ENCODE peak calls at places on chromosomes 3 and 15, in six cellular contexts. N, R, Z, F, W and B are unnamed samples.

GRCh38 chr3:108822167-108822897 is at the start of gene TRAT1:
- DNase-seq in F (no peak), N (no peak), Z (no peak), R (no peak), W (no peak), B (no peak)

GRCh38 chr3:49929333-49930240 is at the start of gene MON1A:
- DNase-seq in R (peak), N (peak), Z (peak), W (peak), F (peak), B (peak)

GRCh38 chr3:143119009-143119914 is at the start of gene CHST2:
- DNase-seq in Z (no peak), R (peak), W (peak), N (peak), F (peak), B (peak)

GRCh38 chr3:20511863-20512262 is 325.9 kb upstream of the SGO1 start:
- DNase-seq in N (no peak), W (no peak), Z (no peak), R (peak), F (peak), B (no peak)

GRCh38 chr3:140440446-140440845 is 237.4 kb upstream of the TRIM42 start:
- DNase-seq in N (no peak), R (no peak), F (no peak), Z (no peak), W (no peak), B (no peak)

GRCh38 chr15:96893159-96893906 is 562.8 kb downstream of the NR2F2 start:
- DNase-seq in Z (no peak), R (no peak), W (no peak), F (peak), N (no peak), B (no peak)

GRCh38 chr3:108017587-108017986 is 73.2 kb downstream of the CD47 start:
- DNase-seq in Z (no peak), N (no peak), R (no peak), F (no peak), W (no peak), B (no peak)

GRCh38 chr3:127637546-127637945 is 8.6 kb downstream of the PODXL2 start:
- DNase-seq in N (peak), W (peak), R (no peak), Z (no peak), F (no peak), B (peak)

GRCh38 chr3:110243081-110243480 is 828.5 kb upstream of the NECTIN3 start:
- DNase-seq in R (no peak), W (no peak), Z (no peak), F (no peak), N (no peak), B (no peak)

GRCh38 chr15:57611938-57612337 is 20.2 kb downstream of the MYZAP start:
- DNase-seq in R (peak), W (no peak), N (no peak), F (peak), Z (no peak), B (no peak)

GRCh38 chr3:100001514-100002270 is 112.6 kb downstream of the FILIP1L start:
- DNase-seq in W (no peak), Z (no peak), R (no peak), N (no peak), F (no peak), B (no peak)

GRCh38 chr15:90340345-90340744 is 11.7 kb upstream of the ZNF774 start:
- DNase-seq in F (no peak), Z (no peak), R (no peak), N (no peak), W (no peak), B (no peak)

GRCh38 chr3:146247906-146248305 is 3.0 kb downstream of the PLSCR4 start:
- DNase-seq in W (no peak), F (no peak), Z (no peak), N (no peak), R (no peak), B (no peak)

GRCh38 chr3:78483070-78483469 is 1284.7 kb downstream of the ROBO1 start:
- DNase-seq in F (no peak), R (no peak), W (no peak), N (no peak), Z (no peak), B (no peak)

GRCh38 chr3:30084971-30085403 is 521.4 kb upstream of the TGFBR2 start:
- DNase-seq in N (no peak), R (no peak), Z (no peak), F (peak), W (no peak), B (no peak)

GRCh38 chr15:98727115-98728040 is 79.0 kb downstream of the IGF1R start:
- DNase-seq in W (no peak), Z (peak), N (no peak), F (peak), R (peak), B (no peak)

GRCh38 chr3:32443471-32443870 is 51.8 kb downstream of the CMTM7 start:
- DNase-seq in F (no peak), R (peak), W (no peak), Z (no peak), N (no peak), B (no peak)

GRCh38 chr15:76799760-76800159 is 105.4 kb downstream of the SCAPER start:
- DNase-seq in F (no peak), R (peak), N (no peak), Z (no peak), W (no peak), B (no peak)

GRCh38 chr3:86563358-86563970 is 427.5 kb downstream of the VGLL3 start:
- DNase-seq in W (no peak), F (peak), R (peak), N (no peak), Z (no peak), B (no peak)

GRCh38 chr3:6204891-6205290 is 656.0 kb upstream of the GRM7 start:
- DNase-seq in N (no peak), F (no peak), R (no peak), Z (no peak), W (no peak), B (no peak)

GRCh38 chr3:155744091-155744625 is 713 bp downstream of the PLCH1 start:
- DNase-seq in W (peak), R (no peak), F (peak), Z (no peak), N (peak), B (no peak)

GRCh38 chr3:57961828-57962447 is 46.3 kb upstream of the FLNB start:
- DNase-seq in W (no peak), N (no peak), F (no peak), R (no peak), Z (no peak), B (no peak)

GRCh38 chr3:60160792-60161175 is 1090.5 kb downstream of the FHIT start:
- DNase-seq in N (no peak), F (no peak), R (no peak), W (no peak), Z (no peak), B (no peak)

GRCh38 chr15:39195988-39196486 is 384.8 kb upstream of the THBS1 start:
- DNase-seq in N (no peak), F (no peak), Z (no peak), W (no peak), R (peak), B (no peak)

GRCh38 chr3:141979050-141979671 is 102.7 kb downstream of the ATP1B3 start:
- DNase-seq in R (peak), W (no peak), F (no peak), N (no peak), Z (no peak), B (no peak)

GRCh38 chr3:37544105-37544504 is 317.6 kb upstream of the CTDSPL start:
- DNase-seq in F (no peak), Z (no peak), W (no peak), R (no peak), N (no peak), B (no peak)

GRCh38 chr3:178960191-178960590 is 111.4 kb downstream of the ZMAT3 start:
- DNase-seq in R (no peak), N (no peak), W (no peak), Z (no peak), F (no peak), B (no peak)

GRCh38 chr15:84955089-84955848 is 26.4 kb upstream of the PDE8A start:
- DNase-seq in W (peak), N (peak), R (peak), Z (peak), F (peak), B (peak)

GRCh38 chr3:187997490-187997889 is 156.5 kb upstream of the LPP start:
- DNase-seq in N (no peak), W (no peak), F (no peak), R (no peak), Z (no peak), B (no peak)

GRCh38 chr3:28850186-28850585 is 430.7 kb upstream of the RBMS3 start:
- DNase-seq in W (no peak), N (no peak), F (no peak), R (no peak), Z (no peak), B (no peak)

GRCh38 chr15:31387101-31387482 is 60.5 kb downstream of the KLF13 start:
- DNase-seq in F (no peak), Z (no peak), N (no peak), W (no peak), R (no peak), B (no peak)

GRCh38 chr15:81311834-81312459 is 12.0 kb downstream of the STARD5 start:
- DNase-seq in Z (no peak), F (no peak), R (peak), W (no peak), N (no peak), B (no peak)

GRCh38 chr3:9778518-9779129 is 8.9 kb upstream of the CAMK1 start:
- DNase-seq in W (no peak), N (no peak), Z (no peak), R (no peak), F (no peak), B (no peak)

GRCh38 chr3:37628711-37629301 is 232.9 kb upstream of the CTDSPL start:
- DNase-seq in W (no peak), R (peak), F (no peak), Z (peak), N (no peak), B (no peak)